ENCODE peak calls at places on chromosome X, in eight cellular contexts. One of them, this sample, is unnamed. For H3K36me3, the result is how much of the 10 kb centered on the place peaks cover.

GRCh38 chrX:2474280-2474962 is 26.4 kb downstream of the DHRSX start:
- DNase-seq in mammary epithelial cell: no peak
- DNase-seq in kidney: no peak
- DNase-seq in upper lobe of right lung: peak
- DNase-seq in PC-3: no peak
- DNase-seq in tibial nerve: no peak
- DNase-seq in left lung: no peak
- DNase-seq in uterus: no peak
- DNase-seq in this sample: no peak

GRCh38 chrX:9845574-9845948 is 59.3 kb downstream of the SHROOM2 start:
- DNase-seq in uterus: no peak
- DNase-seq in PC-3: no peak
- DNase-seq in mammary epithelial cell: no peak
- DNase-seq in upper lobe of right lung: no peak
- DNase-seq in left lung: no peak
- DNase-seq in tibial nerve: no peak
- DNase-seq in kidney: no peak
- DNase-seq in this sample: no peak

GRCh38 chrX:110341189-110342035 is 17.2 kb upstream of the RTL9 start:
- DNase-seq in kidney: no peak
- DNase-seq in upper lobe of right lung: no peak
- DNase-seq in uterus: no peak
- DNase-seq in left lung: no peak
- DNase-seq in tibial nerve: no peak
- DNase-seq in PC-3: peak
- DNase-seq in mammary epithelial cell: peak
- DNase-seq in this sample: no peak

GRCh38 chrX:31058284-31058683 is 13.6 kb downstream of the FTHL17 start:
- DNase-seq in left lung: no peak
- DNase-seq in upper lobe of right lung: no peak
- DNase-seq in kidney: no peak
- DNase-seq in PC-3: no peak
- DNase-seq in mammary epithelial cell: no peak
- DNase-seq in tibial nerve: no peak
- DNase-seq in uterus: no peak
- DNase-seq in this sample: no peak

GRCh38 chrX:348461-349117 is 30.0 kb upstream of the GTPBP6 start:
- DNase-seq in PC-3: no peak
- DNase-seq in upper lobe of right lung: peak
- DNase-seq in kidney: no peak
- DNase-seq in tibial nerve: no peak
- DNase-seq in mammary epithelial cell: no peak
- DNase-seq in uterus: no peak
- DNase-seq in left lung: peak
- DNase-seq in this sample: peak

GRCh38 chrX:48472851-48473717 is 2.9 kb upstream of the FTSJ1 start:
- DNase-seq in kidney: peak
- DNase-seq in PC-3: no peak
- DNase-seq in tibial nerve: no peak
- DNase-seq in uterus: no peak
- DNase-seq in left lung: no peak
- DNase-seq in upper lobe of right lung: no peak
- DNase-seq in mammary epithelial cell: no peak
- DNase-seq in this sample: no peak

GRCh38 chrX:40096395-40097091 is 1.2 kb downstream of the BCOR start:
- DNase-seq in left lung: peak
- DNase-seq in kidney: peak
- DNase-seq in uterus: peak
- DNase-seq in PC-3: peak
- DNase-seq in upper lobe of right lung: peak
- DNase-seq in tibial nerve: no peak
- DNase-seq in mammary epithelial cell: peak
- DNase-seq in this sample: peak

GRCh38 chrX:130246084-130246483 is 22.6 kb downstream of the ZNF280C start:
- DNase-seq in left lung: no peak
- DNase-seq in uterus: no peak
- DNase-seq in PC-3: no peak
- DNase-seq in tibial nerve: no peak
- DNase-seq in mammary epithelial cell: no peak
- DNase-seq in upper lobe of right lung: no peak
- DNase-seq in kidney: no peak
- DNase-seq in this sample: no peak

GRCh38 chrX:110964761-110965160 is 131.2 kb upstream of the PAK3 start:
- DNase-seq in uterus: no peak
- DNase-seq in tibial nerve: no peak
- DNase-seq in PC-3: no peak
- DNase-seq in mammary epithelial cell: no peak
- DNase-seq in left lung: peak
- DNase-seq in upper lobe of right lung: no peak
- DNase-seq in kidney: no peak
- DNase-seq in this sample: no peak

GRCh38 chrX:105876658-105877057 is 54.3 kb downstream of the NRK start:
- DNase-seq in kidney: no peak
- DNase-seq in PC-3: peak
- DNase-seq in upper lobe of right lung: no peak
- DNase-seq in left lung: no peak
- DNase-seq in tibial nerve: no peak
- DNase-seq in mammary epithelial cell: peak
- DNase-seq in uterus: no peak
- DNase-seq in this sample: no peak

GRCh38 chrX:34467437-34467836 is 189.6 kb downstream of the TMEM47 start:
- DNase-seq in mammary epithelial cell: peak
- DNase-seq in kidney: no peak
- DNase-seq in left lung: no peak
- DNase-seq in uterus: no peak
- DNase-seq in PC-3: no peak
- DNase-seq in upper lobe of right lung: no peak
- DNase-seq in tibial nerve: no peak
- DNase-seq in this sample: no peak

GRCh38 chrX:85569691-85570090 is 190.2 kb upstream of the POF1B start:
- DNase-seq in left lung: no peak
- DNase-seq in upper lobe of right lung: no peak
- DNase-seq in uterus: no peak
- DNase-seq in tibial nerve: no peak
- DNase-seq in mammary epithelial cell: no peak
- DNase-seq in PC-3: no peak
- DNase-seq in kidney: no peak
- DNase-seq in this sample: no peak

GRCh38 chrX:133335027-133335426 is 80.3 kb downstream of the GPC4 start:
- DNase-seq in kidney: no peak
- DNase-seq in tibial nerve: no peak
- DNase-seq in uterus: no peak
- DNase-seq in mammary epithelial cell: peak
- DNase-seq in left lung: no peak
- DNase-seq in PC-3: peak
- DNase-seq in upper lobe of right lung: no peak
- DNase-seq in this sample: no peak

GRCh38 chrX:27751976-27752375 is 55.8 kb upstream of the MAGEB10 start:
- DNase-seq in left lung: no peak
- DNase-seq in tibial nerve: no peak
- DNase-seq in mammary epithelial cell: no peak
- DNase-seq in uterus: no peak
- DNase-seq in PC-3: peak
- DNase-seq in kidney: no peak
- DNase-seq in upper lobe of right lung: no peak
- DNase-seq in this sample: no peak

GRCh38 chrX:133412246-133412645 is 3.0 kb downstream of the GPC4 start:
- DNase-seq in uterus: no peak
- DNase-seq in kidney: no peak
- DNase-seq in upper lobe of right lung: no peak
- DNase-seq in tibial nerve: no peak
- DNase-seq in mammary epithelial cell: no peak
- DNase-seq in left lung: no peak
- DNase-seq in PC-3: no peak
- DNase-seq in this sample: no peak

GRCh38 chrX:28609917-28610613 is 22.8 kb downstream of the IL1RAPL1 start:
- DNase-seq in upper lobe of right lung: no peak
- DNase-seq in mammary epithelial cell: no peak
- DNase-seq in PC-3: peak
- DNase-seq in uterus: no peak
- DNase-seq in kidney: no peak
- DNase-seq in tibial nerve: no peak
- DNase-seq in left lung: no peak
- DNase-seq in this sample: no peak

GRCh38 chrX:82163701-82164100 is 961.8 kb downstream of the SH3BGRL start:
- DNase-seq in uterus: no peak
- DNase-seq in PC-3: peak
- DNase-seq in upper lobe of right lung: no peak
- DNase-seq in mammary epithelial cell: no peak
- DNase-seq in tibial nerve: no peak
- DNase-seq in kidney: no peak
- DNase-seq in left lung: no peak
- DNase-seq in this sample: no peak

DNA sequence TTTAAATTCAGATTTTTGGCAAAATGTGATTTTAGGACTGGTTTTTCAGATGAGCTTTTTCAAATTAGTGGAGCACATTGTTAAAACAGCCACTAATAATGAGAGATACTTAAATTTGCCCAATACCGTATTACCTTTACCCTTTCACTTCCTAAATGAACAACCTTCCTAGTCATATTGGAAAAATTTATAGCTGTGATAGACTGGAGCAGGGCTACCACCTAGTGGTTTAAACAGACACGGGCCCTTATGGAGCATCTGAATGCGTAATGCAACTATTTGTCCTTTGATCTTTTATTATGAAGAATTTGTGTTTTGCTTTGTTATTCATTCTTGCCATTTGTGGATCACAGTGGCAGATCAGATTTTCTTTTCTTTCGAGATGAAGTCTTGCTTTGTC is 72.7 kb downstream of the KDM6A start:
- DNase-seq in PC-3: peak
- DNase-seq in left lung: no peak
- DNase-seq in uterus: no peak
- DNase-seq in kidney: no peak
- DNase-seq in tibial nerve: no peak
- DNase-seq in upper lobe of right lung: no peak
- DNase-seq in mammary epithelial cell: no peak
- DNase-seq in this sample: no peak
- TF ChIP-seq CTCF in PC-3: peak
- TF ChIP-seq CTCF in left lung: peak
- TF ChIP-seq CTCF in uterus: no peak
- TF ChIP-seq CTCF in kidney: peak
- TF ChIP-seq CTCF in tibial nerve: no peak
- TF ChIP-seq CTCF in upper lobe of right lung: peak
- TF ChIP-seq CTCF in mammary epithelial cell: peak
- TF ChIP-seq CTCF in this sample: peak

GRCh38 chrX:47078129-47079043 is at the start of gene RGN:
- DNase-seq in PC-3: no peak
- DNase-seq in left lung: peak
- DNase-seq in tibial nerve: no peak
- DNase-seq in upper lobe of right lung: peak
- DNase-seq in kidney: peak
- DNase-seq in uterus: peak
- DNase-seq in mammary epithelial cell: no peak
- DNase-seq in this sample: peak
- H3K4me3 ChIP-seq in PC-3: no peak
- H3K4me3 ChIP-seq in left lung: peak
- H3K4me3 ChIP-seq in tibial nerve: no peak
- H3K4me3 ChIP-seq in upper lobe of right lung: peak
- H3K4me3 ChIP-seq in kidney: peak
- H3K4me3 ChIP-seq in uterus: peak
- H3K4me3 ChIP-seq in mammary epithelial cell: no peak
- H3K4me3 ChIP-seq in this sample: peak

DNA sequence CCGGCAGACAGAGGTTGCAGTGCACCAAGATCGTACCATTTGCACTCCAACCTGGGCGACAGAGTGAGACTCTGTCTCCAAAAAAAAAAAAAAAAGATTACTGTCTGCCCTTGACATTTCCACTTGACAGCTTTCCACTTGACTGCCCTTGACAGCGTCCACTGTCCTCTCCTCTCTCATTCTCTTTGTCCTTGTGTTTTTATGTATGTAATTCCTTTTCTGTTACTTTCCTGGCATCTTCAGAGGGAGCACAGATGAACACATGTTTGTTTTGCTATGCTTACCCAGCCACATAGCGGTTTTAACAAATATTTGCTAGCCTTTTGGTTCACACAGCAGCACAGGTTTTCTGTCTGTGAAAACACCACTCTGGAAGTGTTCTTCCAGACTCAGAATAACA is 26.2 kb downstream of the SYAP1 start:
- DNase-seq in PC-3: no peak
- DNase-seq in kidney: no peak
- DNase-seq in left lung: no peak
- DNase-seq in uterus: no peak
- DNase-seq in upper lobe of right lung: no peak
- DNase-seq in mammary epithelial cell: no peak
- DNase-seq in tibial nerve: no peak
- DNase-seq in this sample: no peak
- H3K36me3 ChIP-seq in PC-3: under half
- H3K36me3 ChIP-seq in kidney: under half
- H3K36me3 ChIP-seq in left lung: half or more
- H3K36me3 ChIP-seq in uterus: under half
- H3K36me3 ChIP-seq in upper lobe of right lung: under half
- H3K36me3 ChIP-seq in mammary epithelial cell: under half
- H3K36me3 ChIP-seq in tibial nerve: under half
- H3K36me3 ChIP-seq in this sample: half or more

GRCh38 chrX:43003204-43003565 is 225.2 kb upstream of the PPP1R2C start:
- DNase-seq in tibial nerve: no peak
- DNase-seq in upper lobe of right lung: no peak
- DNase-seq in uterus: no peak
- DNase-seq in kidney: no peak
- DNase-seq in left lung: no peak
- DNase-seq in PC-3: no peak
- DNase-seq in mammary epithelial cell: no peak
- DNase-seq in this sample: no peak

GRCh38 chrX:43002526-43003203 is 224.7 kb upstream of the PPP1R2C start:
- DNase-seq in upper lobe of right lung: no peak
- DNase-seq in kidney: no peak
- DNase-seq in PC-3: no peak
- DNase-seq in mammary epithelial cell: no peak
- DNase-seq in tibial nerve: no peak
- DNase-seq in uterus: no peak
- DNase-seq in left lung: no peak
- DNase-seq in this sample: no peak

GRCh38 chrX:43005561-43005960 is 227.6 kb upstream of the PPP1R2C start:
- DNase-seq in left lung: no peak
- DNase-seq in uterus: no peak
- DNase-seq in kidney: no peak
- DNase-seq in upper lobe of right lung: no peak
- DNase-seq in mammary epithelial cell: no peak
- DNase-seq in tibial nerve: no peak
- DNase-seq in PC-3: no peak
- DNase-seq in this sample: no peak

GRCh38 chrX:43003939-43004338 is 226.0 kb upstream of the PPP1R2C start:
- DNase-seq in upper lobe of right lung: no peak
- DNase-seq in PC-3: no peak
- DNase-seq in kidney: no peak
- DNase-seq in tibial nerve: no peak
- DNase-seq in left lung: no peak
- DNase-seq in uterus: no peak
- DNase-seq in mammary epithelial cell: no peak
- DNase-seq in this sample: no peak

GRCh38 chrX:43008356-43008755 is 230.4 kb upstream of the PPP1R2C start:
- DNase-seq in tibial nerve: no peak
- DNase-seq in uterus: no peak
- DNase-seq in kidney: no peak
- DNase-seq in upper lobe of right lung: no peak
- DNase-seq in left lung: no peak
- DNase-seq in mammary epithelial cell: no peak
- DNase-seq in PC-3: no peak
- DNase-seq in this sample: no peak
- TF ChIP-seq CTCF in tibial nerve: no peak
- TF ChIP-seq CTCF in uterus: no peak
- TF ChIP-seq CTCF in kidney: no peak
- TF ChIP-seq CTCF in upper lobe of right lung: no peak
- TF ChIP-seq CTCF in left lung: no peak
- TF ChIP-seq CTCF in mammary epithelial cell: no peak
- TF ChIP-seq CTCF in PC-3: no peak
- TF ChIP-seq CTCF in this sample: no peak